ENCODE peak calls at places on chromosomes 3 and 15, in six cellular contexts. One of them, this sample, is unnamed.

GRCh38 chr3:130390079-130390478 is 44.6 kb downstream of the COL6A5 start:
- DNase-seq in right lobe of liver: no peak
- DNase-seq in astrocyte of the spinal cord: no peak
- DNase-seq in adipocyte: no peak
- DNase-seq in spleen: no peak
- DNase-seq in HepG2: no peak
- DNase-seq in this sample: no peak

GRCh38 chr15:65940618-65940909 is 71.3 kb downstream of the RAB11A start:
- DNase-seq in spleen: no peak
- DNase-seq in adipocyte: peak
- DNase-seq in HepG2: no peak
- DNase-seq in right lobe of liver: no peak
- DNase-seq in astrocyte of the spinal cord: no peak
- DNase-seq in this sample: peak

GRCh38 chr15:36208868-36209582 is 370.4 kb upstream of the CDIN1 start:
- DNase-seq in adipocyte: peak
- DNase-seq in right lobe of liver: no peak
- DNase-seq in astrocyte of the spinal cord: peak
- DNase-seq in spleen: no peak
- DNase-seq in HepG2: no peak
- DNase-seq in this sample: peak

GRCh38 chr15:74192751-74193150 is 9.8 kb downstream of the STRA6 start:
- DNase-seq in adipocyte: no peak
- DNase-seq in astrocyte of the spinal cord: no peak
- DNase-seq in right lobe of liver: no peak
- DNase-seq in HepG2: no peak
- DNase-seq in spleen: no peak
- DNase-seq in this sample: no peak

GRCh38 chr3:43257850-43258249 is 28.5 kb upstream of the SNRK start:
- DNase-seq in right lobe of liver: no peak
- DNase-seq in HepG2: no peak
- DNase-seq in astrocyte of the spinal cord: no peak
- DNase-seq in adipocyte: no peak
- DNase-seq in spleen: no peak
- DNase-seq in this sample: no peak

GRCh38 chr3:196624008-196624790 is 15.3 kb upstream of the NRROS start:
- DNase-seq in adipocyte: no peak
- DNase-seq in right lobe of liver: no peak
- DNase-seq in HepG2: no peak
- DNase-seq in astrocyte of the spinal cord: no peak
- DNase-seq in spleen: no peak
- DNase-seq in this sample: no peak

GRCh38 chr3:9222956-9223639 is 26.3 kb downstream of the SRGAP3 start:
- DNase-seq in spleen: no peak
- DNase-seq in HepG2: no peak
- DNase-seq in right lobe of liver: no peak
- DNase-seq in astrocyte of the spinal cord: no peak
- DNase-seq in adipocyte: no peak
- DNase-seq in this sample: peak

GRCh38 chr3:130759692-130760338 is 13.2 kb upstream of the PIK3R4 start:
- DNase-seq in spleen: no peak
- DNase-seq in astrocyte of the spinal cord: peak
- DNase-seq in right lobe of liver: peak
- DNase-seq in HepG2: peak
- DNase-seq in adipocyte: peak
- DNase-seq in this sample: peak

GRCh38 chr3:120160050-120160449 is 65.8 kb upstream of the GSK3B start:
- DNase-seq in adipocyte: peak
- DNase-seq in spleen: no peak
- DNase-seq in HepG2: no peak
- DNase-seq in right lobe of liver: no peak
- DNase-seq in astrocyte of the spinal cord: peak
- DNase-seq in this sample: peak

GRCh38 chr15:94230886-94231727 is at the start of gene MCTP2:
- DNase-seq in right lobe of liver: peak
- DNase-seq in astrocyte of the spinal cord: peak
- DNase-seq in adipocyte: peak
- DNase-seq in spleen: peak
- DNase-seq in HepG2: peak
- DNase-seq in this sample: peak

GRCh38 chr15:40914013-40914412 is 15.1 kb upstream of the DLL4 start:
- DNase-seq in spleen: no peak
- DNase-seq in adipocyte: no peak
- DNase-seq in astrocyte of the spinal cord: no peak
- DNase-seq in right lobe of liver: no peak
- DNase-seq in HepG2: no peak
- DNase-seq in this sample: no peak

GRCh38 chr3:106229495-106230278 is 360.9 kb upstream of the CBLB start:
- DNase-seq in right lobe of liver: no peak
- DNase-seq in spleen: no peak
- DNase-seq in HepG2: no peak
- DNase-seq in adipocyte: no peak
- DNase-seq in astrocyte of the spinal cord: no peak
- DNase-seq in this sample: no peak

GRCh38 chr3:195236076-195236798 is 34.7 kb downstream of the XXYLT1 start:
- DNase-seq in adipocyte: no peak
- DNase-seq in spleen: peak
- DNase-seq in right lobe of liver: no peak
- DNase-seq in HepG2: no peak
- DNase-seq in astrocyte of the spinal cord: no peak
- DNase-seq in this sample: no peak

GRCh38 chr3:188792788-188793187 is 379.0 kb upstream of the TPRG1 start:
- DNase-seq in HepG2: peak
- DNase-seq in astrocyte of the spinal cord: peak
- DNase-seq in spleen: no peak
- DNase-seq in right lobe of liver: no peak
- DNase-seq in adipocyte: no peak
- DNase-seq in this sample: no peak

GRCh38 chr15:77855871-77856270 is 221.6 kb downstream of the TBC1D2B start:
- DNase-seq in spleen: peak
- DNase-seq in HepG2: no peak
- DNase-seq in astrocyte of the spinal cord: no peak
- DNase-seq in right lobe of liver: no peak
- DNase-seq in adipocyte: no peak
- DNase-seq in this sample: no peak

GRCh38 chr15:80876034-80876433 is 96.9 kb downstream of the CEMIP start:
- DNase-seq in right lobe of liver: no peak
- DNase-seq in adipocyte: no peak
- DNase-seq in spleen: no peak
- DNase-seq in astrocyte of the spinal cord: no peak
- DNase-seq in HepG2: no peak
- DNase-seq in this sample: peak

GRCh38 chr15:25192651-25193050 is 237.9 kb downstream of the SNRPN start:
- DNase-seq in HepG2: no peak
- DNase-seq in adipocyte: no peak
- DNase-seq in astrocyte of the spinal cord: no peak
- DNase-seq in spleen: no peak
- DNase-seq in right lobe of liver: peak
- DNase-seq in this sample: no peak
- H3K4me3 ChIP-seq in HepG2: no peak
- H3K4me3 ChIP-seq in adipocyte: no peak
- H3K4me3 ChIP-seq in astrocyte of the spinal cord: no peak
- H3K4me3 ChIP-seq in spleen: no peak
- H3K4me3 ChIP-seq in right lobe of liver: no peak
- H3K4me3 ChIP-seq in this sample: no peak

GRCh38 chr3:51681453-51681852 is 10.4 kb downstream of the TEX264 start:
- DNase-seq in astrocyte of the spinal cord: no peak
- DNase-seq in adipocyte: no peak
- DNase-seq in spleen: peak
- DNase-seq in right lobe of liver: no peak
- DNase-seq in HepG2: no peak
- DNase-seq in this sample: no peak
- H3K4me3 ChIP-seq in astrocyte of the spinal cord: no peak
- H3K4me3 ChIP-seq in adipocyte: no peak
- H3K4me3 ChIP-seq in spleen: peak
- H3K4me3 ChIP-seq in right lobe of liver: no peak
- H3K4me3 ChIP-seq in HepG2: no peak
- H3K4me3 ChIP-seq in this sample: no peak

GRCh38 chr3:16514799-16515353 is 1.4 kb upstream of the RFTN1 start:
- DNase-seq in spleen: no peak
- DNase-seq in HepG2: no peak
- DNase-seq in right lobe of liver: no peak
- DNase-seq in astrocyte of the spinal cord: no peak
- DNase-seq in adipocyte: no peak
- DNase-seq in this sample: no peak

GRCh38 chr3:16515885-16516420 is 2.5 kb upstream of the RFTN1 start:
- DNase-seq in right lobe of liver: no peak
- DNase-seq in spleen: no peak
- DNase-seq in adipocyte: no peak
- DNase-seq in HepG2: no peak
- DNase-seq in astrocyte of the spinal cord: no peak
- DNase-seq in this sample: no peak

GRCh38 chr3:16513141-16514020 is at the start of gene RFTN1:
- DNase-seq in astrocyte of the spinal cord: peak
- DNase-seq in adipocyte: peak
- DNase-seq in spleen: peak
- DNase-seq in HepG2: no peak
- DNase-seq in right lobe of liver: peak
- DNase-seq in this sample: peak

GRCh38 chr3:16512435-16513140 is 911 bp downstream of the RFTN1 start:
- DNase-seq in spleen: peak
- DNase-seq in HepG2: no peak
- DNase-seq in astrocyte of the spinal cord: peak
- DNase-seq in right lobe of liver: peak
- DNase-seq in adipocyte: peak
- DNase-seq in this sample: peak

DNA sequence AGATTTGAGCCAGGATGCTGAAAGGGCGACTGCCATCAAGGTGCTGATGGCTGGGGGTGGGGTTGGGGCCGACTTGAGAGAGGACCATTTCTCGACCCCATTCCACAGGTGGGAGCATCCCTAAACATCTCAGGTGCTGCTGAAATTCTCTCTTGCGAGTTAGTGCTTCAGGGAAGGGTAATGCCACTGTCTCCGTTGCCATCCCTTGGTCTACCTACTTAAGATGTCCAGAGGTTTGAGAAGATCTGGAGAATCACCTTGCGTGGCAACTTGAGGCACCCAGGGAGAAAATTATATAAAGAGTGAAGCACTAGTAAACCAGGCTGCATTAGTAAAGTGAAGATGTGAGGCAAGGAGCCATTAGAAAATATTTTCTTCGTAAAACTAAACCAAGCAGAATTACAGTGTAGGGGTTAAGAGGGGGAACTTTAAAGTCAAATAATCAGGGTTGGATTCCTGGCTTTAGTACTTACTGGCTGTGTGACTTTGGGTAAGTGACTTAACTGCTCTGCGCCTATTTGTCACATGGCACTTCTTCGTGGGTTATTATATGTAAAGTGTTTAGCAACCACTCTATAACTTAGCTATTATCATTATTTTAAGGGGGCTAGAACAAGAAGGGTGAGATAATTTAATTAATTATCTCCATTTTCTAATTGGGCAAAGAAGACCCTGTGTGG is 662 bp upstream of the RFTN1 start:
- DNase-seq in adipocyte: no peak
- DNase-seq in spleen: no peak
- DNase-seq in right lobe of liver: no peak
- DNase-seq in astrocyte of the spinal cord: no peak
- DNase-seq in HepG2: no peak
- DNase-seq in this sample: no peak
- H3K4me3 ChIP-seq in adipocyte: peak
- H3K4me3 ChIP-seq in spleen: peak
- H3K4me3 ChIP-seq in right lobe of liver: peak
- H3K4me3 ChIP-seq in astrocyte of the spinal cord: peak
- H3K4me3 ChIP-seq in HepG2: peak
- H3K4me3 ChIP-seq in this sample: peak

GRCh38 chr3:185701891-185702563 is 115.9 kb downstream of the SENP2 start:
- DNase-seq in right lobe of liver: no peak
- DNase-seq in astrocyte of the spinal cord: no peak
- DNase-seq in adipocyte: no peak
- DNase-seq in spleen: no peak
- DNase-seq in HepG2: no peak
- DNase-seq in this sample: no peak
- H3K4me3 ChIP-seq in right lobe of liver: peak
- H3K4me3 ChIP-seq in astrocyte of the spinal cord: no peak
- H3K4me3 ChIP-seq in adipocyte: no peak
- H3K4me3 ChIP-seq in spleen: no peak
- H3K4me3 ChIP-seq in HepG2: no peak
- H3K4me3 ChIP-seq in this sample: no peak

GRCh38 chr15:70778258-70779076 is 15.1 kb upstream of the UACA start:
- DNase-seq in HepG2: no peak
- DNase-seq in right lobe of liver: no peak
- DNase-seq in astrocyte of the spinal cord: peak
- DNase-seq in adipocyte: peak
- DNase-seq in spleen: no peak
- DNase-seq in this sample: peak
- H3K4me3 ChIP-seq in HepG2: no peak
- H3K4me3 ChIP-seq in right lobe of liver: no peak
- H3K4me3 ChIP-seq in astrocyte of the spinal cord: no peak
- H3K4me3 ChIP-seq in adipocyte: no peak
- H3K4me3 ChIP-seq in spleen: no peak
- H3K4me3 ChIP-seq in this sample: no peak

DNA sequence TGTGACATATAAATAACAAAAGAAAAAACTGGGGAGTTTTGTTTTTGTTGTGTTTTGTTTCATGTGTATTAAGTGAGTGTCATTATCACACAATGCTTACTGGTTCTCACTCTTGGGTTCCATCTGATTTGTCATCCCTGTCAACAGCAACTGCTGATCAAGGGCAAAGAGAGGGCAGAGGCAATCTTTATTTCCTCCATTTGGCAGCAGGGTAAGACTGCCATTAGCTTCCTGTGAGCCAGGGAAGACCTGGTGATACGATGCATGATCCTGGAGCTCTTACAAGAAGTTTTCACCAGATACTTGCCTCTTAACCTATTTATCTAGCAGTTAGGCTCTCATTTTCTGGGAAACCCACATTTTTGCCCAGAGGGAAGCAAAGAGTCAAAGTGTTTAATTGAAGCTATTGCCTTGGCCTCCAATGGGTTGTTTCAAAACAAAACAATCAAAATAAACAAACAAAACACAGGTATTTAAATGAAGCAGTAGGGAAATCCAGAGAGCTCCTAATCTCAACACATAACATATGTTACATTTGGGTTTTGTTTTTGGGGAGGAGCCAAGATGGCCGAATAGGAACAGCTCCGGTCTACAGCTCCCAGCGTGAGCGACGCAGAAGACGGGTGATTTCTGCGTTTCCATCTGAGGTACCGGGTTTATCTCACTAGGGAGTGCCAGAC is 529.8 kb downstream of the MAGI1 start:
- DNase-seq in astrocyte of the spinal cord: no peak
- DNase-seq in right lobe of liver: no peak
- DNase-seq in HepG2: no peak
- DNase-seq in adipocyte: no peak
- DNase-seq in spleen: no peak
- DNase-seq in this sample: no peak
- H3K4me3 ChIP-seq in astrocyte of the spinal cord: no peak
- H3K4me3 ChIP-seq in right lobe of liver: peak
- H3K4me3 ChIP-seq in HepG2: no peak
- H3K4me3 ChIP-seq in adipocyte: no peak
- H3K4me3 ChIP-seq in spleen: no peak
- H3K4me3 ChIP-seq in this sample: no peak

GRCh38 chr15:72237286-72238224 is 6.6 kb upstream of the PKM start:
- DNase-seq in right lobe of liver: peak
- DNase-seq in astrocyte of the spinal cord: peak
- DNase-seq in spleen: no peak
- DNase-seq in HepG2: peak
- DNase-seq in adipocyte: peak
- DNase-seq in this sample: peak
- H3K4me3 ChIP-seq in right lobe of liver: no peak
- H3K4me3 ChIP-seq in astrocyte of the spinal cord: peak
- H3K4me3 ChIP-seq in spleen: no peak
- H3K4me3 ChIP-seq in HepG2: peak
- H3K4me3 ChIP-seq in adipocyte: peak
- H3K4me3 ChIP-seq in this sample: peak

This sample was measured in fibroblast of the aortic adventitia.